ENCODE peak calls at places on chromosomes 2 and 18, in six cellular contexts. One of them, this sample, is unnamed.

GRCh38 chr2:135798762-135799161 is 38.2 kb downstream of the LCT start:
- DNase-seq in stimulated activated CD4-positive, alpha-beta T cell treated with anti-CD3 and anti-CD28 coated beads, Interleukin-1b, Interleukin-23, amount 100 ng/mL, for 1 hour: no peak
- DNase-seq in fibroblast of lung: no peak
- DNase-seq in neural crest cell: no peak
- DNase-seq in SIG-M5: no peak
- DNase-seq in stimulated activated CD8-positive, alpha-beta memory T cell treated with anti-CD3 and anti-CD28 coated beads, Interleukin-2, amount 100 ng/mL, for 48 hours: no peak
- DNase-seq in this sample: no peak

GRCh38 chr2:235347691-235348090 is 146.2 kb upstream of the AGAP1 start:
- DNase-seq in stimulated activated CD4-positive, alpha-beta T cell treated with anti-CD3 and anti-CD28 coated beads, Interleukin-1b, Interleukin-23, amount 100 ng/mL, for 1 hour: no peak
- DNase-seq in fibroblast of lung: peak; percentile 94
- DNase-seq in neural crest cell: no peak
- DNase-seq in SIG-M5: no peak
- DNase-seq in stimulated activated CD8-positive, alpha-beta memory T cell treated with anti-CD3 and anti-CD28 coated beads, Interleukin-2, amount 100 ng/mL, for 48 hours: no peak
- DNase-seq in this sample: no peak

GRCh38 chr2:230924470-230925341 is at the start of gene GPR55:
- DNase-seq in stimulated activated CD4-positive, alpha-beta T cell treated with anti-CD3 and anti-CD28 coated beads, Interleukin-1b, Interleukin-23, amount 100 ng/mL, for 1 hour: no peak
- DNase-seq in fibroblast of lung: no peak
- DNase-seq in neural crest cell: no peak
- DNase-seq in SIG-M5: no peak
- DNase-seq in stimulated activated CD8-positive, alpha-beta memory T cell treated with anti-CD3 and anti-CD28 coated beads, Interleukin-2, amount 100 ng/mL, for 48 hours: peak; percentile 52
- DNase-seq in this sample: no peak

GRCh38 chr2:233449071-233449901 is 95.0 kb downstream of the DGKD start:
- DNase-seq in stimulated activated CD4-positive, alpha-beta T cell treated with anti-CD3 and anti-CD28 coated beads, Interleukin-1b, Interleukin-23, amount 100 ng/mL, for 1 hour: no peak
- DNase-seq in fibroblast of lung: peak; percentile 46
- DNase-seq in neural crest cell: peak; percentile 61
- DNase-seq in SIG-M5: no peak
- DNase-seq in stimulated activated CD8-positive, alpha-beta memory T cell treated with anti-CD3 and anti-CD28 coated beads, Interleukin-2, amount 100 ng/mL, for 48 hours: no peak
- DNase-seq in this sample: peak; percentile 71

GRCh38 chr2:43948370-43948769 is 47.4 kb downstream of the LRPPRC start:
- DNase-seq in stimulated activated CD4-positive, alpha-beta T cell treated with anti-CD3 and anti-CD28 coated beads, Interleukin-1b, Interleukin-23, amount 100 ng/mL, for 1 hour: no peak
- DNase-seq in fibroblast of lung: peak; percentile 42
- DNase-seq in neural crest cell: no peak
- DNase-seq in SIG-M5: no peak
- DNase-seq in stimulated activated CD8-positive, alpha-beta memory T cell treated with anti-CD3 and anti-CD28 coated beads, Interleukin-2, amount 100 ng/mL, for 48 hours: no peak
- DNase-seq in this sample: no peak

GRCh38 chr2:231199219-231199618 is 788 bp downstream of the ARMC9 start:
- DNase-seq in stimulated activated CD4-positive, alpha-beta T cell treated with anti-CD3 and anti-CD28 coated beads, Interleukin-1b, Interleukin-23, amount 100 ng/mL, for 1 hour: no peak
- DNase-seq in fibroblast of lung: peak; percentile 73
- DNase-seq in neural crest cell: no peak
- DNase-seq in SIG-M5: no peak
- DNase-seq in stimulated activated CD8-positive, alpha-beta memory T cell treated with anti-CD3 and anti-CD28 coated beads, Interleukin-2, amount 100 ng/mL, for 48 hours: no peak
- DNase-seq in this sample: no peak

GRCh38 chr2:238640486-238640885 is 207.4 kb upstream of the TWIST2 start:
- DNase-seq in stimulated activated CD4-positive, alpha-beta T cell treated with anti-CD3 and anti-CD28 coated beads, Interleukin-1b, Interleukin-23, amount 100 ng/mL, for 1 hour: no peak
- DNase-seq in fibroblast of lung: no peak
- DNase-seq in neural crest cell: no peak
- DNase-seq in SIG-M5: no peak
- DNase-seq in stimulated activated CD8-positive, alpha-beta memory T cell treated with anti-CD3 and anti-CD28 coated beads, Interleukin-2, amount 100 ng/mL, for 48 hours: no peak
- DNase-seq in this sample: no peak

GRCh38 chr2:85437488-85438290 is 19.2 kb downstream of the SH2D6 start:
- DNase-seq in stimulated activated CD4-positive, alpha-beta T cell treated with anti-CD3 and anti-CD28 coated beads, Interleukin-1b, Interleukin-23, amount 100 ng/mL, for 1 hour: peak; percentile 28
- DNase-seq in fibroblast of lung: peak; percentile 83
- DNase-seq in neural crest cell: peak; percentile 59
- DNase-seq in SIG-M5: no peak
- DNase-seq in stimulated activated CD8-positive, alpha-beta memory T cell treated with anti-CD3 and anti-CD28 coated beads, Interleukin-2, amount 100 ng/mL, for 48 hours: peak; percentile 66
- DNase-seq in this sample: peak; percentile 93

GRCh38 chr2:173599821-173600354 is 245.2 kb downstream of the CDCA7 start:
- DNase-seq in stimulated activated CD4-positive, alpha-beta T cell treated with anti-CD3 and anti-CD28 coated beads, Interleukin-1b, Interleukin-23, amount 100 ng/mL, for 1 hour: no peak
- DNase-seq in fibroblast of lung: no peak
- DNase-seq in neural crest cell: no peak
- DNase-seq in SIG-M5: no peak
- DNase-seq in stimulated activated CD8-positive, alpha-beta memory T cell treated with anti-CD3 and anti-CD28 coated beads, Interleukin-2, amount 100 ng/mL, for 48 hours: no peak
- DNase-seq in this sample: no peak

GRCh38 chr18:45783097-45784075 is 42.1 kb upstream of the SIGLEC15 start:
- DNase-seq in stimulated activated CD4-positive, alpha-beta T cell treated with anti-CD3 and anti-CD28 coated beads, Interleukin-1b, Interleukin-23, amount 100 ng/mL, for 1 hour: no peak
- DNase-seq in fibroblast of lung: peak; percentile 88
- DNase-seq in neural crest cell: no peak
- DNase-seq in SIG-M5: no peak
- DNase-seq in stimulated activated CD8-positive, alpha-beta memory T cell treated with anti-CD3 and anti-CD28 coated beads, Interleukin-2, amount 100 ng/mL, for 48 hours: no peak
- DNase-seq in this sample: no peak

This sample was measured in hepatocyte.